ENCODE peak calls at places on chromosome 10, in five cellular contexts. One of them, this sample, is unnamed.

GRCh38 chr10:89785095-89785494 is 83.7 kb downstream of the KIF20B start:
- DNase-seq in transverse colon: no peak
- DNase-seq in A673: no peak
- DNase-seq in uterus: no peak
- DNase-seq in tibial artery: no peak
- DNase-seq in this sample: no peak

GRCh38 chr10:98528166-98528784 is 81.5 kb upstream of the HPS1 start:
- DNase-seq in tibial artery: no peak
- DNase-seq in A673: peak
- DNase-seq in transverse colon: no peak
- DNase-seq in uterus: no peak
- DNase-seq in this sample: no peak

GRCh38 chr10:102616071-102616770 is 28.1 kb upstream of the TRIM8 start:
- DNase-seq in uterus: no peak
- DNase-seq in A673: no peak
- DNase-seq in tibial artery: no peak
- DNase-seq in transverse colon: peak
- DNase-seq in this sample: no peak

GRCh38 chr10:102669206-102670064 is 25.2 kb downstream of the TRIM8 start:
- DNase-seq in tibial artery: no peak
- DNase-seq in transverse colon: peak
- DNase-seq in uterus: no peak
- DNase-seq in A673: no peak
- DNase-seq in this sample: no peak

GRCh38 chr10:72796042-72796441 is 97.5 kb upstream of the OIT3 start:
- DNase-seq in tibial artery: peak
- DNase-seq in uterus: no peak
- DNase-seq in A673: no peak
- DNase-seq in transverse colon: no peak
- DNase-seq in this sample: no peak

GRCh38 chr10:34740321-34740720 is 74.8 kb downstream of the PARD3 start:
- DNase-seq in uterus: no peak
- DNase-seq in transverse colon: no peak
- DNase-seq in tibial artery: no peak
- DNase-seq in A673: no peak
- DNase-seq in this sample: no peak

GRCh38 chr10:77187376-77187999 is 450.1 kb downstream of the KCNMA1 start:
- DNase-seq in uterus: no peak
- DNase-seq in transverse colon: no peak
- DNase-seq in tibial artery: no peak
- DNase-seq in A673: no peak
- DNase-seq in this sample: no peak

GRCh38 chr10:25933653-25934608 is at the start of gene MYO3A:
- DNase-seq in A673: no peak
- DNase-seq in uterus: no peak
- DNase-seq in tibial artery: no peak
- DNase-seq in transverse colon: no peak
- DNase-seq in this sample: no peak

GRCh38 chr10:13604641-13605040 is 17.9 kb downstream of the PRPF18 start:
- DNase-seq in uterus: no peak
- DNase-seq in A673: no peak
- DNase-seq in tibial artery: no peak
- DNase-seq in transverse colon: no peak
- DNase-seq in this sample: no peak

GRCh38 chr10:131514454-131514853 is 202.9 kb upstream of the TCERG1L start:
- DNase-seq in uterus: no peak
- DNase-seq in tibial artery: no peak
- DNase-seq in A673: no peak
- DNase-seq in transverse colon: no peak
- DNase-seq in this sample: no peak

GRCh38 chr10:36725581-36726520 is 399.5 kb upstream of the ANKRD30A start:
- DNase-seq in transverse colon: no peak
- DNase-seq in A673: peak
- DNase-seq in uterus: no peak
- DNase-seq in tibial artery: no peak
- DNase-seq in this sample: peak

GRCh38 chr10:70561051-70561450 is 41.5 kb downstream of the PRF1 start:
- DNase-seq in transverse colon: no peak
- DNase-seq in A673: peak
- DNase-seq in tibial artery: no peak
- DNase-seq in uterus: no peak
- DNase-seq in this sample: no peak

GRCh38 chr10:70558871-70559810 is 43.4 kb downstream of the PRF1 start:
- DNase-seq in tibial artery: no peak
- DNase-seq in A673: peak
- DNase-seq in transverse colon: peak
- DNase-seq in uterus: peak
- DNase-seq in this sample: no peak

GRCh38 chr10:70558295-70558694 is 44.2 kb downstream of the PRF1 start:
- DNase-seq in tibial artery: no peak
- DNase-seq in uterus: no peak
- DNase-seq in A673: no peak
- DNase-seq in transverse colon: no peak
- DNase-seq in this sample: no peak

GRCh38 chr10:70560511-70560931 is 42.0 kb downstream of the PRF1 start:
- DNase-seq in A673: no peak
- DNase-seq in transverse colon: no peak
- DNase-seq in uterus: no peak
- DNase-seq in tibial artery: no peak
- DNase-seq in this sample: no peak

DNA sequence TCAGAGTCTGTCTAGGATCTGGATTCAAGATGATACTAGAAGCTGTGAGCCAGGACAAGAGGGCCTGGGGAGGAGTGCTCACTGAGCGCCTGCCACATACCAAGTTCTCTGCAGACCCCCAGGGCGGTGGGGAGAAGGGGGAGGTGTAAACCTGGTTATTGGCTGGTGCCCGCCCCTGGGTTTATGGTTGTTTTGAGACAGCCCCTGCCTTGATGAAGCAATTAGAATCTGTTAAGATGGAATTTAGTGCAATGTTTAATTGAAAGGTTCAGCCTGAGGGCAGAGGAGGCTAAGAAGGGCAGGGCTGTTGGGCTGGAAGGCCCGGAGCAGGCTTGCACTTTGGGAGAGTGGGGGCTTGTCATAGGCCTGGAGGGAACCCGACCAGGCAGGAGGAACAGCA is 42.7 kb downstream of the PRF1 start:
- DNase-seq in transverse colon: no peak
- DNase-seq in uterus: no peak
- DNase-seq in A673: no peak
- DNase-seq in tibial artery: no peak
- DNase-seq in this sample: no peak
- H3K4me3 ChIP-seq in transverse colon: no peak
- H3K4me3 ChIP-seq in uterus: no peak
- H3K4me3 ChIP-seq in A673: no peak
- H3K4me3 ChIP-seq in tibial artery: no peak
- H3K4me3 ChIP-seq in this sample: no peak

GRCh38 chr10:97186911-97187310 is 1.2 kb upstream of the SLIT1 start:
- DNase-seq in A673: no peak
- DNase-seq in tibial artery: no peak
- DNase-seq in transverse colon: no peak
- DNase-seq in uterus: no peak
- DNase-seq in this sample: no peak

GRCh38 chr10:97185326-97186058 is at the start of gene SLIT1:
- DNase-seq in tibial artery: no peak
- DNase-seq in uterus: no peak
- DNase-seq in transverse colon: no peak
- DNase-seq in A673: peak
- DNase-seq in this sample: no peak

GRCh38 chr10:97182327-97182990 is 3.3 kb downstream of the SLIT1 start:
- DNase-seq in uterus: no peak
- DNase-seq in tibial artery: no peak
- DNase-seq in A673: no peak
- DNase-seq in transverse colon: no peak
- DNase-seq in this sample: no peak

GRCh38 chr10:97183314-97183713 is 2.4 kb downstream of the SLIT1 start:
- DNase-seq in A673: no peak
- DNase-seq in transverse colon: no peak
- DNase-seq in uterus: no peak
- DNase-seq in tibial artery: no peak
- DNase-seq in this sample: no peak

GRCh38 chr10:97184971-97185325 is 811 bp downstream of the SLIT1 start:
- DNase-seq in uterus: no peak
- DNase-seq in A673: no peak
- DNase-seq in tibial artery: no peak
- DNase-seq in transverse colon: no peak
- DNase-seq in this sample: no peak
- H3K4me3 ChIP-seq in uterus: no peak
- H3K4me3 ChIP-seq in A673: no peak
- H3K4me3 ChIP-seq in tibial artery: no peak
- H3K4me3 ChIP-seq in transverse colon: no peak
- H3K4me3 ChIP-seq in this sample: no peak

GRCh38 chr10:125135771-125136035 is 24.7 kb downstream of the CTBP2 start:
- DNase-seq in uterus: no peak
- DNase-seq in tibial artery: no peak
- DNase-seq in transverse colon: no peak
- DNase-seq in A673: no peak
- DNase-seq in this sample: no peak
- H3K4me3 ChIP-seq in uterus: no peak
- H3K4me3 ChIP-seq in tibial artery: no peak
- H3K4me3 ChIP-seq in transverse colon: no peak
- H3K4me3 ChIP-seq in A673: no peak
- H3K4me3 ChIP-seq in this sample: no peak

GRCh38 chr10:11158080-11158479 is 140.4 kb downstream of the CELF2 start:
- DNase-seq in transverse colon: no peak
- DNase-seq in A673: no peak
- DNase-seq in tibial artery: no peak
- DNase-seq in uterus: no peak
- DNase-seq in this sample: no peak

GRCh38 chr10:11161910-11162309 is 144.2 kb downstream of the CELF2 start:
- DNase-seq in uterus: no peak
- DNase-seq in A673: no peak
- DNase-seq in transverse colon: no peak
- DNase-seq in tibial artery: no peak
- DNase-seq in this sample: no peak

GRCh38 chr10:11157292-11158052 is 139.8 kb downstream of the CELF2 start:
- DNase-seq in uterus: no peak
- DNase-seq in transverse colon: no peak
- DNase-seq in A673: no peak
- DNase-seq in tibial artery: no peak
- DNase-seq in this sample: no peak

GRCh38 chr10:11160982-11161554 is 143.4 kb downstream of the CELF2 start:
- DNase-seq in A673: no peak
- DNase-seq in transverse colon: no peak
- DNase-seq in tibial artery: peak
- DNase-seq in uterus: no peak
- DNase-seq in this sample: no peak

GRCh38 chr10:11159543-11160215 is 142.0 kb downstream of the CELF2 start:
- DNase-seq in A673: no peak
- DNase-seq in transverse colon: no peak
- DNase-seq in uterus: no peak
- DNase-seq in tibial artery: no peak
- DNase-seq in this sample: no peak
- H3K4me3 ChIP-seq in A673: no peak
- H3K4me3 ChIP-seq in transverse colon: no peak
- H3K4me3 ChIP-seq in uterus: no peak
- H3K4me3 ChIP-seq in tibial artery: no peak
- H3K4me3 ChIP-seq in this sample: no peak

This sample was measured in skeletal muscle cell.